ENCODE peak calls at places on chromosomes 2 and 18, in six cellular contexts. X is stimulated activated CD4-positive, alpha-beta T cell treated with anti-CD3 and anti-CD28 coated beads, Interleukin-15, amount 100 ng/mL, for 24 hours; V is A172; M is DMS 273 treated with DMSO at 0.1 percent for 48 hours; F is iris pigment epithelial cell; E is cardiac fibroblast. Z is an unnamed sample.
A peak's percentile ranks its signal among the peaks of the same experiment; 100 is the strongest.

GRCh38 chr2:67838205-67838604 is 224.6 kb downstream of the C1D start:
- DNase-seq in X (no peak), V (no peak), M (no peak), F (no peak), E (no peak), Z (no peak)

GRCh38 chr2:166372046-166372445 is 3.7 kb downstream of the SCN9A start:
- DNase-seq in X (no peak), V (no peak), M (no peak), F (peak; percentile 74), E (no peak), Z (no peak)

GRCh38 chr2:86646865-86647264 is 23.2 kb upstream of the RNF103 start:
- DNase-seq in X (no peak), V (no peak), M (no peak), F (no peak), E (no peak), Z (no peak)

GRCh38 chr18:49993299-49993698 is 180.0 kb upstream of the ACAA2 start:
- DNase-seq in X (no peak), V (no peak), M (no peak), F (no peak), E (no peak), Z (no peak)

GRCh38 chr18:8969639-8970378 is 132.7 kb upstream of the NDUFV2 start:
- DNase-seq in X (no peak), V (no peak), M (no peak), F (no peak), E (no peak), Z (no peak)

GRCh38 chr2:213251618-213252017 is 32.6 kb upstream of the SPAG16 start:
- DNase-seq in X (no peak), V (peak; percentile 59), M (peak; percentile 56), F (peak; percentile 79), E (peak; percentile 87), Z (peak; percentile 87)

GRCh38 chr2:216546646-216547403 is 48.2 kb downstream of the RPL37A start:
- DNase-seq in X (no peak), V (no peak), M (no peak), F (peak; percentile 78), E (peak; percentile 50), Z (peak; percentile 24)

GRCh38 chr18:76145506-76145905 is 349.5 kb downstream of the ZNF516 start:
- DNase-seq in X (no peak), V (no peak), M (no peak), F (no peak), E (no peak), Z (no peak)

GRCh38 chr2:123738643-123739042 is 286.4 kb upstream of the CNTNAP5 start:
- DNase-seq in X (no peak), V (no peak), M (no peak), F (no peak), E (peak; percentile 73), Z (no peak)

GRCh38 chr2:147843864-147844690 is 752 bp upstream of the ACVR2A start:
- DNase-seq in X (peak; percentile 93), V (peak; percentile 82), M (peak; percentile 77), F (peak; percentile 90), E (peak; percentile 93), Z (peak; percentile 95)

GRCh38 chr2:128440666-128441340 is 122.1 kb upstream of the HS6ST1 start:
- DNase-seq in X (no peak), V (no peak), M (peak; percentile 4), F (no peak), E (no peak), Z (no peak)

GRCh38 chr18:23281626-23282436 is 146.5 kb downstream of the CABLES1 start:
- DNase-seq in X (no peak), V (peak; percentile 70), M (no peak), F (peak; percentile 70), E (peak; percentile 21), Z (peak; percentile 68)

GRCh38 chr2:44949329-44950151 is 8.0 kb downstream of the SIX3 start:
- DNase-seq in X (no peak), V (no peak), M (no peak), F (peak; percentile 75), E (peak; percentile 65), Z (no peak)

GRCh38 chr2:176084629-176085119 is 912 bp upstream of the EVX2 start:
- DNase-seq in X (no peak), V (no peak), M (no peak), F (no peak), E (no peak), Z (peak; percentile 58)

GRCh38 chr2:216426166-216426777 is 14.0 kb downstream of the SMARCAL1 start:
- DNase-seq in X (no peak), V (no peak), M (no peak), F (no peak), E (peak; percentile 19), Z (no peak)

GRCh38 chr2:186748354-186748753 is 54.5 kb downstream of the FAM171B start:
- DNase-seq in X (no peak), V (no peak), M (no peak), F (no peak), E (peak; percentile 6), Z (no peak)

GRCh38 chr2:75140288-75140687 is 59.0 kb downstream of the TACR1 start:
- DNase-seq in X (no peak), V (no peak), M (no peak), F (no peak), E (peak; percentile 60), Z (peak; percentile 22)

GRCh38 chr2:235560345-235560744 is 66.5 kb downstream of the AGAP1 start:
- DNase-seq in X (no peak), V (no peak), M (no peak), F (no peak), E (no peak), Z (no peak)

GRCh38 chr18:37476182-37476581 is 89.4 kb downstream of the CELF4 start:
- DNase-seq in X (peak; percentile 43), V (no peak), M (no peak), F (no peak), E (peak; percentile 38), Z (peak; percentile 62)

GRCh38 chr2:135530313-135531230 is at the start of gene ZRANB3:
- DNase-seq in X (peak; percentile 95), V (peak; percentile 98), M (peak; percentile 99), F (peak; percentile 99), E (peak; percentile 98), Z (peak; percentile 99)

GRCh38 chr2:17470855-17471641 is 47.2 kb downstream of the RAD51AP2 start:
- DNase-seq in X (no peak), V (peak; percentile 46), M (peak; percentile 12), F (peak; percentile 80), E (peak; percentile 43), Z (peak; percentile 92)

GRCh38 chr2:221397179-221397578 is 174.9 kb downstream of the EPHA4 start:
- DNase-seq in X (no peak), V (peak; percentile 18), M (no peak), F (peak; percentile 43), E (no peak), Z (peak; percentile 50)

GRCh38 chr18:76678248-76678647 is 144.1 kb upstream of the ZNF236 start:
- DNase-seq in X (no peak), V (no peak), M (no peak), F (no peak), E (no peak), Z (no peak)

GRCh38 chr2:102593516-102593915 is 25.8 kb upstream of the SLC9A2 start:
- DNase-seq in X (no peak), V (no peak), M (no peak), F (no peak), E (no peak), Z (no peak)

GRCh38 chr2:240714747-240715725 is 23.4 kb downstream of the AQP12A start:
- DNase-seq in X (no peak), V (no peak), M (no peak), F (no peak), E (no peak), Z (no peak)

GRCh38 chr2:20611077-20611843 is 39.6 kb downstream of the HS1BP3 start:
- DNase-seq in X (no peak), V (no peak), M (no peak), F (peak; percentile 99), E (peak; percentile 99), Z (no peak)

GRCh38 chr2:160241251-160242137 is 41.4 kb upstream of the ITGB6 start:
- DNase-seq in X (no peak), V (peak; percentile 91), M (peak; percentile 26), F (peak; percentile 88), E (peak; percentile 76), Z (peak; percentile 70)

GRCh38 chr18:79749251-79750191 is 48.2 kb upstream of the KCNG2 start:
- DNase-seq in X (no peak), V (no peak), M (no peak), F (no peak), E (peak; percentile 64), Z (no peak)

GRCh38 chr2:40004336-40004735 is 225.3 kb upstream of the THUMPD2 start:
- DNase-seq in X (no peak), V (no peak), M (no peak), F (peak; percentile 18), E (peak; percentile 23), Z (no peak)

Z was measured in A673.